ENCODE peak calls at places on chromosomes 16 and 17, in seven cellular contexts. One of them, this sample, is unnamed.

GRCh38 chr16:85234310-85235235 is 122.3 kb upstream of the CIBAR2 start:
- DNase-seq in posterior vena cava: peak
- DNase-seq in NCI-H1930: no peak
- DNase-seq in mesenchymal stem cell: peak
- DNase-seq in fibroblast of pulmonary artery: peak
- DNase-seq in CD8-positive, alpha-beta T cell: no peak
- DNase-seq in nucleus accumbens: no peak
- DNase-seq in this sample: peak

GRCh38 chr16:1366712-1367299 is 15.1 kb downstream of the GNPTG start:
- DNase-seq in fibroblast of pulmonary artery: no peak
- DNase-seq in posterior vena cava: peak
- DNase-seq in mesenchymal stem cell: no peak
- DNase-seq in NCI-H1930: no peak
- DNase-seq in nucleus accumbens: no peak
- DNase-seq in CD8-positive, alpha-beta T cell: no peak
- DNase-seq in this sample: no peak

GRCh38 chr17:9259419-9259818 is 238.1 kb downstream of the NTN1 start:
- DNase-seq in mesenchymal stem cell: no peak
- DNase-seq in CD8-positive, alpha-beta T cell: no peak
- DNase-seq in nucleus accumbens: no peak
- DNase-seq in posterior vena cava: peak
- DNase-seq in NCI-H1930: no peak
- DNase-seq in fibroblast of pulmonary artery: no peak
- DNase-seq in this sample: no peak

GRCh38 chr17:79002796-79003593 is 6.6 kb downstream of the CANT1 start:
- DNase-seq in nucleus accumbens: no peak
- DNase-seq in mesenchymal stem cell: no peak
- DNase-seq in fibroblast of pulmonary artery: no peak
- DNase-seq in posterior vena cava: peak
- DNase-seq in CD8-positive, alpha-beta T cell: no peak
- DNase-seq in NCI-H1930: no peak
- DNase-seq in this sample: no peak

GRCh38 chr16:69118994-69119393 is 13.4 kb downstream of the CHTF8 start:
- DNase-seq in CD8-positive, alpha-beta T cell: no peak
- DNase-seq in posterior vena cava: peak
- DNase-seq in mesenchymal stem cell: no peak
- DNase-seq in fibroblast of pulmonary artery: no peak
- DNase-seq in nucleus accumbens: no peak
- DNase-seq in NCI-H1930: no peak
- DNase-seq in this sample: no peak

GRCh38 chr17:2782030-2782429 is 14.2 kb upstream of the RAP1GAP2 start:
- DNase-seq in nucleus accumbens: no peak
- DNase-seq in fibroblast of pulmonary artery: peak
- DNase-seq in mesenchymal stem cell: no peak
- DNase-seq in CD8-positive, alpha-beta T cell: no peak
- DNase-seq in posterior vena cava: no peak
- DNase-seq in NCI-H1930: no peak
- DNase-seq in this sample: no peak

GRCh38 chr17:15462962-15463361 is 4.5 kb downstream of the CDRT4 start:
- DNase-seq in mesenchymal stem cell: no peak
- DNase-seq in posterior vena cava: no peak
- DNase-seq in NCI-H1930: no peak
- DNase-seq in nucleus accumbens: no peak
- DNase-seq in fibroblast of pulmonary artery: no peak
- DNase-seq in CD8-positive, alpha-beta T cell: no peak
- DNase-seq in this sample: no peak

GRCh38 chr17:39002991-39003715 is 36.0 kb upstream of the FBXO47 start:
- DNase-seq in posterior vena cava: peak
- DNase-seq in nucleus accumbens: no peak
- DNase-seq in mesenchymal stem cell: no peak
- DNase-seq in NCI-H1930: no peak
- DNase-seq in fibroblast of pulmonary artery: peak
- DNase-seq in CD8-positive, alpha-beta T cell: peak
- DNase-seq in this sample: no peak

GRCh38 chr17:31583795-31584340 is 192.4 kb downstream of the RAB11FIP4 start:
- DNase-seq in mesenchymal stem cell: no peak
- DNase-seq in fibroblast of pulmonary artery: no peak
- DNase-seq in NCI-H1930: no peak
- DNase-seq in nucleus accumbens: no peak
- DNase-seq in CD8-positive, alpha-beta T cell: no peak
- DNase-seq in posterior vena cava: no peak
- DNase-seq in this sample: no peak

GRCh38 chr17:55086635-55087058 is 118.1 kb downstream of the STXBP4 start:
- DNase-seq in CD8-positive, alpha-beta T cell: no peak
- DNase-seq in fibroblast of pulmonary artery: peak
- DNase-seq in nucleus accumbens: no peak
- DNase-seq in posterior vena cava: no peak
- DNase-seq in mesenchymal stem cell: peak
- DNase-seq in NCI-H1930: no peak
- DNase-seq in this sample: no peak

GRCh38 chr17:73760186-73760758 is 116.0 kb upstream of the SDK2 start:
- DNase-seq in mesenchymal stem cell: no peak
- DNase-seq in NCI-H1930: no peak
- DNase-seq in fibroblast of pulmonary artery: no peak
- DNase-seq in posterior vena cava: no peak
- DNase-seq in CD8-positive, alpha-beta T cell: no peak
- DNase-seq in nucleus accumbens: no peak
- DNase-seq in this sample: no peak

GRCh38 chr17:1961187-1961586 is 63.9 kb downstream of the RTN4RL1 start:
- DNase-seq in posterior vena cava: no peak
- DNase-seq in mesenchymal stem cell: no peak
- DNase-seq in nucleus accumbens: no peak
- DNase-seq in NCI-H1930: no peak
- DNase-seq in fibroblast of pulmonary artery: no peak
- DNase-seq in CD8-positive, alpha-beta T cell: no peak
- DNase-seq in this sample: no peak

GRCh38 chr16:74888888-74889287 is 96.0 kb downstream of the WDR59 start:
- DNase-seq in posterior vena cava: no peak
- DNase-seq in nucleus accumbens: no peak
- DNase-seq in CD8-positive, alpha-beta T cell: no peak
- DNase-seq in NCI-H1930: no peak
- DNase-seq in fibroblast of pulmonary artery: no peak
- DNase-seq in mesenchymal stem cell: no peak
- DNase-seq in this sample: no peak

GRCh38 chr16:50310308-50311133 is 44.2 kb downstream of the ADCY7 start:
- DNase-seq in fibroblast of pulmonary artery: no peak
- DNase-seq in NCI-H1930: no peak
- DNase-seq in mesenchymal stem cell: no peak
- DNase-seq in nucleus accumbens: no peak
- DNase-seq in posterior vena cava: peak
- DNase-seq in CD8-positive, alpha-beta T cell: no peak
- DNase-seq in this sample: no peak

GRCh38 chr16:31819386-31819785 is 54.2 kb upstream of the ZNF267 start:
- DNase-seq in nucleus accumbens: no peak
- DNase-seq in CD8-positive, alpha-beta T cell: no peak
- DNase-seq in fibroblast of pulmonary artery: no peak
- DNase-seq in mesenchymal stem cell: no peak
- DNase-seq in NCI-H1930: no peak
- DNase-seq in posterior vena cava: no peak
- DNase-seq in this sample: no peak

GRCh38 chr17:50265212-50265611 is 9.1 kb upstream of the TMEM92 start:
- DNase-seq in CD8-positive, alpha-beta T cell: no peak
- DNase-seq in mesenchymal stem cell: no peak
- DNase-seq in NCI-H1930: no peak
- DNase-seq in posterior vena cava: peak
- DNase-seq in fibroblast of pulmonary artery: no peak
- DNase-seq in nucleus accumbens: no peak
- DNase-seq in this sample: no peak

GRCh38 chr16:2034695-2035430 is 8.2 kb downstream of the NHERF2 start:
- DNase-seq in mesenchymal stem cell: no peak
- DNase-seq in CD8-positive, alpha-beta T cell: no peak
- DNase-seq in NCI-H1930: no peak
- DNase-seq in posterior vena cava: no peak
- DNase-seq in nucleus accumbens: no peak
- DNase-seq in fibroblast of pulmonary artery: no peak
- DNase-seq in this sample: no peak

GRCh38 chr17:69712801-69713311 is 298.4 kb downstream of the MAP2K6 start:
- DNase-seq in posterior vena cava: no peak
- DNase-seq in nucleus accumbens: no peak
- DNase-seq in mesenchymal stem cell: peak
- DNase-seq in CD8-positive, alpha-beta T cell: no peak
- DNase-seq in fibroblast of pulmonary artery: no peak
- DNase-seq in NCI-H1930: no peak
- DNase-seq in this sample: no peak

GRCh38 chr16:1002399-1003161 is 21.0 kb downstream of the SOX8 start:
- DNase-seq in mesenchymal stem cell: peak
- DNase-seq in nucleus accumbens: no peak
- DNase-seq in NCI-H1930: no peak
- DNase-seq in CD8-positive, alpha-beta T cell: peak
- DNase-seq in posterior vena cava: no peak
- DNase-seq in fibroblast of pulmonary artery: peak
- DNase-seq in this sample: no peak

GRCh38 chr16:56732366-56732765 is 2.4 kb downstream of the NUP93 start:
- DNase-seq in fibroblast of pulmonary artery: no peak
- DNase-seq in nucleus accumbens: no peak
- DNase-seq in posterior vena cava: no peak
- DNase-seq in CD8-positive, alpha-beta T cell: no peak
- DNase-seq in mesenchymal stem cell: no peak
- DNase-seq in NCI-H1930: no peak
- DNase-seq in this sample: no peak

GRCh38 chr17:1040216-1040600 is 43.3 kb downstream of the TIMM22 start:
- DNase-seq in nucleus accumbens: no peak
- DNase-seq in posterior vena cava: no peak
- DNase-seq in NCI-H1930: no peak
- DNase-seq in fibroblast of pulmonary artery: no peak
- DNase-seq in CD8-positive, alpha-beta T cell: no peak
- DNase-seq in mesenchymal stem cell: no peak
- DNase-seq in this sample: no peak

GRCh38 chr17:75504347-75505151 is 10.8 kb downstream of the CASKIN2 start:
- DNase-seq in mesenchymal stem cell: peak
- DNase-seq in nucleus accumbens: no peak
- DNase-seq in posterior vena cava: no peak
- DNase-seq in CD8-positive, alpha-beta T cell: no peak
- DNase-seq in fibroblast of pulmonary artery: no peak
- DNase-seq in NCI-H1930: no peak
- DNase-seq in this sample: peak

GRCh38 chr16:85554791-85555548 is 58.2 kb upstream of the GSE1 start:
- DNase-seq in nucleus accumbens: no peak
- DNase-seq in posterior vena cava: peak
- DNase-seq in mesenchymal stem cell: peak
- DNase-seq in fibroblast of pulmonary artery: peak
- DNase-seq in NCI-H1930: no peak
- DNase-seq in CD8-positive, alpha-beta T cell: peak
- DNase-seq in this sample: no peak

GRCh38 chr17:30203471-30203981 is 32.0 kb downstream of the SLC6A4 start:
- DNase-seq in CD8-positive, alpha-beta T cell: no peak
- DNase-seq in mesenchymal stem cell: no peak
- DNase-seq in NCI-H1930: no peak
- DNase-seq in nucleus accumbens: no peak
- DNase-seq in posterior vena cava: no peak
- DNase-seq in fibroblast of pulmonary artery: no peak
- DNase-seq in this sample: no peak

GRCh38 chr17:1485748-1486376 is 6.6 kb downstream of the MYO1C start:
- DNase-seq in posterior vena cava: peak
- DNase-seq in fibroblast of pulmonary artery: peak
- DNase-seq in NCI-H1930: no peak
- DNase-seq in CD8-positive, alpha-beta T cell: peak
- DNase-seq in nucleus accumbens: no peak
- DNase-seq in mesenchymal stem cell: peak
- DNase-seq in this sample: no peak

GRCh38 chr17:83179811-83180210 is 100.4 kb downstream of the METRNL start:
- DNase-seq in NCI-H1930: no peak
- DNase-seq in mesenchymal stem cell: no peak
- DNase-seq in nucleus accumbens: no peak
- DNase-seq in CD8-positive, alpha-beta T cell: no peak
- DNase-seq in posterior vena cava: peak
- DNase-seq in fibroblast of pulmonary artery: no peak
- DNase-seq in this sample: no peak

GRCh38 chr17:74943808-74944522 is 8.3 kb downstream of the OTOP3 start:
- DNase-seq in fibroblast of pulmonary artery: no peak
- DNase-seq in mesenchymal stem cell: no peak
- DNase-seq in CD8-positive, alpha-beta T cell: no peak
- DNase-seq in NCI-H1930: no peak
- DNase-seq in nucleus accumbens: no peak
- DNase-seq in posterior vena cava: no peak
- DNase-seq in this sample: no peak

GRCh38 chr17:60102632-60103047 is 23.9 kb upstream of the HEATR6 start:
- DNase-seq in CD8-positive, alpha-beta T cell: no peak
- DNase-seq in posterior vena cava: peak
- DNase-seq in NCI-H1930: no peak
- DNase-seq in nucleus accumbens: no peak
- DNase-seq in mesenchymal stem cell: peak
- DNase-seq in fibroblast of pulmonary artery: peak
- DNase-seq in this sample: no peak